ENCODE peak calls at places on chromosomes 12 and 14, in six cellular contexts. C, Y, P, U, E and L are unnamed samples.

GRCh38 chr12:130087222-130087621 is 75.0 kb upstream of the FZD10 start:
- ATAC-seq in C (no peak), Y (no peak), P (no peak), E (no peak), U (no peak), L (no peak)

GRCh38 chr12:20963762-20964161 is 153.3 kb downstream of the SLCO1B3 start:
- ATAC-seq in U (no peak), Y (no peak), C (no peak), P (no peak), E (no peak), L (no peak)

GRCh38 chr12:29734748-29735147 is 49.0 kb downstream of the TMTC1 start:
- ATAC-seq in C (no peak), E (no peak), Y (no peak), P (no peak), U (no peak), L (no peak)

GRCh38 chr12:40033260-40033649 is 72.6 kb downstream of the SLC2A13 start:
- ATAC-seq in U (no peak), E (peak; percentile 70), P (no peak), C (no peak), Y (no peak), L (no peak)

GRCh38 chr12:66025477-66025876 is 105.1 kb downstream of the LLPH start:
- ATAC-seq in P (no peak), C (no peak), E (no peak), U (no peak), Y (no peak), L (no peak)

GRCh38 chr12:19234171-19234704 is 104.7 kb downstream of the PLEKHA5 start:
- ATAC-seq in P (no peak), C (no peak), E (no peak), U (peak; percentile 38), Y (peak; percentile 47), L (no peak)

GRCh38 chr14:38053684-38054083 is 154.0 kb upstream of the SSTR1 start:
- ATAC-seq in P (no peak), U (no peak), Y (no peak), E (no peak), C (no peak), L (no peak)

GRCh38 chr12:94267907-94268575 is 119.7 kb downstream of the PLXNC1 start:
- ATAC-seq in E (peak; percentile 56), C (no peak), Y (no peak), U (no peak), P (no peak), L (no peak)

GRCh38 chr14:34966413-34966812 is 16.4 kb upstream of the SRP54 start:
- ATAC-seq in E (peak; percentile 99), U (peak; percentile 44), Y (peak; percentile 57), P (no peak), C (no peak), L (no peak)

GRCh38 chr12:27843714-27844245 is 63.7 kb upstream of the MANSC4 start:
- ATAC-seq in E (no peak), P (peak; percentile 34), C (no peak), U (peak; percentile 51), Y (peak; percentile 82), L (peak; percentile 28)
- TF ChIP-seq CTCF in E (no peak), P (no peak), C (no peak), U (no peak), Y (no peak), L (no peak)

GRCh38 chr12:116690016-116690709 is 47.7 kb downstream of the SPRING1 start:
- ATAC-seq in E (no peak), C (no peak), U (no peak), P (no peak), Y (no peak), L (no peak)
- TF ChIP-seq EP300 in E (no peak), C (no peak), U (no peak), P (no peak), Y (no peak), L (no peak)

GRCh38 chr12:52170827-52171226 is 21.0 kb downstream of the KRT80 start:
- ATAC-seq in U (no peak), C (no peak), Y (no peak), E (no peak), P (no peak), L (no peak)

GRCh38 chr12:52173526-52173925 is 18.3 kb downstream of the KRT80 start:
- ATAC-seq in Y (no peak), U (no peak), C (no peak), E (no peak), P (no peak), L (no peak)

GRCh38 chr12:52169886-52170285 is 21.9 kb downstream of the KRT80 start:
- ATAC-seq in U (no peak), C (no peak), Y (no peak), E (no peak), P (no peak), L (no peak)

GRCh38 chr12:52172956-52173355 is 18.9 kb downstream of the KRT80 start:
- ATAC-seq in C (no peak), P (no peak), E (no peak), U (no peak), Y (no peak), L (no peak)

DNA sequence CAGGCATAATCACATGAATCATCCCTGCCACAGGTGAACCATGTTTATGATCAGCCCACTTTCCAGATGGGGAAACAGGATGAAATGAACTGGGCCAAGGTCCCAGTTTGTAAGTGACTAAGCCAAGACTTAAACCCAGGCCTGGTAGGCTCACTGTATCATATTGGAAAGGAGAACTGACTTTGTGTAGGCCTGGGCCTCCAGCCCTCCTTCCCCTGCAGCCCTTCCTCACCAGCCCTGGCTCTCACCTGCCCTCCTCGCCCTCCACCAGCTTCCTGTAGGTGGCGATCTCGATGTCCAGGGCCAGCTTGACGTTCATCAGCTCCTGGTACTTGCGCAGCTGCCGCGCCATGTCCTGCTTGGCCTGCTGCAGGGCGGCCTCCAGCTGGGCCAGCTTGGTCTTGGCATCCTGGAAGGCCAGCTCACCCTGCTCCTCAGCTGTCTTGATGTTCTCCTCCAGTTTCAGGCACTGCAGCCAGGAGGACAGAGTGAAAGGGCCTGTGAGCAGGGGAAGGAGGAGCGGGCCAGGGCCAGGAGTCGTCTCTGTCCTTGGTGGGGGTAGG is 19.8 kb downstream of the KRT80 start:
- ATAC-seq in P (no peak), Y (peak; percentile 81), E (peak; percentile 17), U (peak; percentile 70), C (peak; percentile 35), L (no peak)
- TF ChIP-seq CTCF in P (no peak), Y (peak; percentile 41), E (peak; percentile 28), U (peak; percentile 64), C (peak; percentile 63), L (no peak)

GRCh38 chr12:58915634-58916033 is 4.7 kb downstream of the LRIG3 start:
- ATAC-seq in C (no peak), E (no peak), P (no peak), Y (no peak), U (no peak), L (no peak)
- TF ChIP-seq EP300 in C (no peak), E (no peak), P (no peak), Y (no peak), U (no peak), L (no peak)

GRCh38 chr14:105486974-105487448 is 325 bp downstream of the CRIP1 start:
- ATAC-seq in C (no peak), U (no peak), Y (no peak), E (peak; percentile 8), P (no peak), L (no peak)

GRCh38 chr14:105488781-105489606 is 2.1 kb upstream of the TEDC1 start:
- ATAC-seq in Y (no peak), P (no peak), U (peak; percentile 0), E (no peak), C (no peak), L (no peak)

GRCh38 chr14:105487449-105487985 is 831 bp downstream of the CRIP1 start:
- ATAC-seq in C (no peak), P (no peak), E (peak; percentile 8), U (no peak), Y (no peak), L (no peak)

GRCh38 chr14:105489607-105490317 is 1.3 kb upstream of the TEDC1 start:
- ATAC-seq in E (peak; percentile 33), C (peak; percentile 14), Y (peak; percentile 53), U (peak; percentile 28), P (peak; percentile 12), L (peak; percentile 15)

DNA sequence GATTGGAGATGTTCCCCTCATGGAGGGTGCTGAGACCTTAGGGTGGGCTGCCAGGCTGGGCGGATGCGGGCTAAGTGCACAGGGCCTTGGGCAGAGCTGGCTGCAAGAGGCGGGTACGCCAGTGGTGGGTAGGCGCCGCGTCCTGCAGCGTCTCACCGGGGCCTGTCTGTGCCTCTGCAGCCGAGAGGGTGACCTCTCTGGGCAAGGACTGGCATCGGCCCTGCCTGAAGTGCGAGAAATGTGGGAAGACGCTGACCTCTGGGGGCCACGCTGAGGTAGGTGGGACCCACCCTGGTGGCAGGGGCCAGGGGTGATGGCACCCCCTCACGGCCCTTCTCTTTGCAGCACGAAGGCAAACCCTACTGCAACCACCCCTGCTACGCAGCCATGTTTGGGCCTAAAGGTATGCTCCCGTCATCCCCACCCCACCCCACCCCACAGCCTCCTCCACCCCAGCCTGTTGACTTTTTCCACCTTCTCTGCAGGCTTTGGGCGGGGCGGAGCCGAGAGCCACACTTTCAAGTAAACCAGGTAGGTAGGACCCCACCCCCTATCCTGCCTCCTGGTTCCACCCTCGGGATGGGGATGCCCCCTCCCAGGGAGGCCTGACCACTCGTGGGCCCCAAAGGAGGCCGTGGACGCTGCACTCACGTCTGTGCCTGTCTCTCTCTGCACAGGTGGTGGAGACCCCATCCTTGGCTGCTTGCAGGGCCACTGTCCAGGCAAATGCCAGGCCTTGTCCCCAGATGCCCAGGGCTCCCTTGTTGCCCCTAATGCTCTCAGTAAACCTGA is 1.5 kb downstream of the CRIP1 start:
- ATAC-seq in U (no peak), Y (no peak), P (no peak), E (no peak), C (no peak), L (no peak)
- TF ChIP-seq CTCF in U (no peak), Y (no peak), P (no peak), E (no peak), C (no peak), L (no peak)

DNA sequence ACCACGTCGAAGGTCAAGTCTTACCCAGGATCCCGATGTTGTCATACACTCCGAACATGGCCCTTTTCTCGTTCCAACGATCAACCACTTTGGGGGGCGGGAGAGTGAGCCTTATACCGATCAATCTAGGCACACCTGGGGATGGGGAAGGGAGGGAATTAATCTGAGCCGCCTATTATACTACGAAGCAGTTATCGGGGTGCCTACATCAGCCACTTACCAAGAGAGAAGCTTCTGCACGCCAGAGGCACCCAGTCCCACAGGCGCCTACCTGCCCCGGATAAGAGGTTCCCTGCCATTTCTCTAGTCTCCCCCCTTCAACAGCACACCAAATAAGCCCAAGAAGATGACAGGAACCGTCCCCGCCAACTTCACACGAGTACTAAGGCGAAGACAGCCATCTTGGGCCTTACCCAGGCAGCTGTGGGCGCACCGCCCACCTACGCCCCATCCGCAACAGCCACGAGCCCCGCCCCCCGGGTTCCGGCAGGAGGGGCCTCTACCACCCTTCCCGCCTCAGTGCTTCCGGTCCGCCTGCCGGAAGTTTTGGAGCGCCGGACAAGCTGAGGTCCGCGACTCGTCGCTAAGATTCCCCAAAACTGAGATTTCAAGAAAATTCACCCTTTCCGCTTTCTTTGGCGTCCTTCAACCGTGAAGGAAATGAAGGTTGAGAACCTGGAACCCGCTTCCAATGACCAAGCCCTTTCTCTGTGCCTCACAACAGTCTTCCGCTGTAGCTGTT is at the start of gene MRPL51:
- ATAC-seq in Y (peak; percentile 93), P (peak; percentile 99), C (peak; percentile 93), U (peak; percentile 95), E (peak; percentile 92), L (peak; percentile 95)
- TF ChIP-seq EP300 in Y (peak; percentile 32), P (no peak), C (no peak), U (no peak), E (no peak), L (no peak)